ENCODE peak calls at places on chromosomes 12 and 14, in six cellular contexts. One of them, this sample, is unnamed.

GRCh38 chr14:97177635-97178034 is 380.5 kb downstream of the VRK1 start:
- DNase-seq in GM12878: peak
- DNase-seq in lower lobe of right lung: no peak
- DNase-seq in WERI-Rb-1: no peak
- DNase-seq in AG04450: no peak
- DNase-seq in A549: no peak
- DNase-seq in this sample: no peak

GRCh38 chr14:36068777-36069534 is 107.6 kb downstream of the PTCSC3 start:
- DNase-seq in GM12878: no peak
- DNase-seq in A549: no peak
- DNase-seq in AG04450: no peak
- DNase-seq in WERI-Rb-1: no peak
- DNase-seq in lower lobe of right lung: no peak
- DNase-seq in this sample: no peak

GRCh38 chr12:12349711-12350665 is at the start of gene MANSC1:
- DNase-seq in A549: peak
- DNase-seq in AG04450: no peak
- DNase-seq in WERI-Rb-1: peak
- DNase-seq in lower lobe of right lung: peak
- DNase-seq in GM12878: no peak
- DNase-seq in this sample: peak

GRCh38 chr12:19970116-19970515 is 398.2 kb upstream of the PDE3A start:
- DNase-seq in A549: no peak
- DNase-seq in lower lobe of right lung: no peak
- DNase-seq in GM12878: no peak
- DNase-seq in WERI-Rb-1: no peak
- DNase-seq in AG04450: no peak
- DNase-seq in this sample: no peak

GRCh38 chr12:110639336-110640178 is 25.6 kb downstream of the TCTN1 start:
- DNase-seq in AG04450: peak
- DNase-seq in GM12878: no peak
- DNase-seq in lower lobe of right lung: no peak
- DNase-seq in A549: no peak
- DNase-seq in WERI-Rb-1: no peak
- DNase-seq in this sample: no peak

GRCh38 chr12:88600272-88600671 is 20.0 kb upstream of the KITLG start:
- DNase-seq in GM12878: no peak
- DNase-seq in lower lobe of right lung: no peak
- DNase-seq in AG04450: peak
- DNase-seq in WERI-Rb-1: no peak
- DNase-seq in A549: no peak
- DNase-seq in this sample: no peak

GRCh38 chr12:102052192-102053061 is 9.4 kb downstream of the WASHC3 start:
- DNase-seq in A549: no peak
- DNase-seq in GM12878: no peak
- DNase-seq in AG04450: no peak
- DNase-seq in WERI-Rb-1: no peak
- DNase-seq in lower lobe of right lung: no peak
- DNase-seq in this sample: no peak

GRCh38 chr12:13472690-13473089 is 276.2 kb downstream of the EMP1 start:
- DNase-seq in AG04450: no peak
- DNase-seq in WERI-Rb-1: no peak
- DNase-seq in lower lobe of right lung: no peak
- DNase-seq in A549: no peak
- DNase-seq in GM12878: peak
- DNase-seq in this sample: no peak

GRCh38 chr12:33596061-33596460 is 156.4 kb upstream of the SYT10 start:
- DNase-seq in GM12878: no peak
- DNase-seq in AG04450: no peak
- DNase-seq in WERI-Rb-1: no peak
- DNase-seq in lower lobe of right lung: no peak
- DNase-seq in A549: no peak
- DNase-seq in this sample: no peak

GRCh38 chr14:92252291-92252690 is 70.7 kb upstream of the SLC24A4 start:
- DNase-seq in GM12878: no peak
- DNase-seq in AG04450: no peak
- DNase-seq in WERI-Rb-1: no peak
- DNase-seq in A549: no peak
- DNase-seq in lower lobe of right lung: no peak
- DNase-seq in this sample: peak

GRCh38 chr14:60893916-60894315 is 87.0 kb downstream of the TRMT5 start:
- DNase-seq in WERI-Rb-1: no peak
- DNase-seq in GM12878: no peak
- DNase-seq in lower lobe of right lung: no peak
- DNase-seq in AG04450: no peak
- DNase-seq in A549: no peak
- DNase-seq in this sample: no peak

GRCh38 chr14:49303952-49304516 is 282.1 kb downstream of the RPS29 start:
- DNase-seq in lower lobe of right lung: no peak
- DNase-seq in AG04450: no peak
- DNase-seq in WERI-Rb-1: no peak
- DNase-seq in A549: no peak
- DNase-seq in GM12878: no peak
- DNase-seq in this sample: no peak

GRCh38 chr14:93733646-93734045 is 54.6 kb downstream of the PRIMA1 start:
- DNase-seq in WERI-Rb-1: no peak
- DNase-seq in GM12878: no peak
- DNase-seq in A549: no peak
- DNase-seq in AG04450: no peak
- DNase-seq in lower lobe of right lung: no peak
- DNase-seq in this sample: no peak

GRCh38 chr14:32703246-32703645 is 235.4 kb upstream of the NPAS3 start:
- DNase-seq in lower lobe of right lung: no peak
- DNase-seq in A549: no peak
- DNase-seq in AG04450: no peak
- DNase-seq in GM12878: no peak
- DNase-seq in WERI-Rb-1: no peak
- DNase-seq in this sample: no peak

GRCh38 chr12:50087995-50088394 is 2.9 kb downstream of the SMARCD1 start:
- DNase-seq in A549: no peak
- DNase-seq in GM12878: no peak
- DNase-seq in AG04450: no peak
- DNase-seq in lower lobe of right lung: no peak
- DNase-seq in WERI-Rb-1: no peak
- DNase-seq in this sample: no peak

GRCh38 chr12:46268617-46269428 is at the start of gene SLC38A1:
- DNase-seq in A549: peak
- DNase-seq in GM12878: no peak
- DNase-seq in lower lobe of right lung: peak
- DNase-seq in AG04450: no peak
- DNase-seq in WERI-Rb-1: peak
- DNase-seq in this sample: peak

GRCh38 chr12:122515275-122515674 is 11.5 kb downstream of the RSRC2 start:
- DNase-seq in AG04450: no peak
- DNase-seq in WERI-Rb-1: no peak
- DNase-seq in A549: no peak
- DNase-seq in GM12878: no peak
- DNase-seq in lower lobe of right lung: no peak
- DNase-seq in this sample: no peak

GRCh38 chr12:45827974-45828373 is 98.5 kb downstream of the ARID2 start:
- DNase-seq in AG04450: no peak
- DNase-seq in WERI-Rb-1: no peak
- DNase-seq in lower lobe of right lung: no peak
- DNase-seq in A549: no peak
- DNase-seq in GM12878: no peak
- DNase-seq in this sample: no peak

GRCh38 chr12:130161261-130162231 is 718 bp upstream of the FZD10 start:
- DNase-seq in A549: no peak
- DNase-seq in GM12878: no peak
- DNase-seq in AG04450: no peak
- DNase-seq in WERI-Rb-1: peak
- DNase-seq in lower lobe of right lung: no peak
- DNase-seq in this sample: no peak

GRCh38 chr12:2884810-2885209 is 5.9 kb upstream of the TULP3 start:
- DNase-seq in A549: no peak
- DNase-seq in AG04450: no peak
- DNase-seq in WERI-Rb-1: no peak
- DNase-seq in GM12878: no peak
- DNase-seq in lower lobe of right lung: no peak
- DNase-seq in this sample: no peak

GRCh38 chr14:105167303-105168092 is 1.1 kb downstream of the JAG2 start:
- DNase-seq in AG04450: no peak
- DNase-seq in A549: no peak
- DNase-seq in WERI-Rb-1: peak
- DNase-seq in GM12878: no peak
- DNase-seq in lower lobe of right lung: peak
- DNase-seq in this sample: no peak

DNA sequence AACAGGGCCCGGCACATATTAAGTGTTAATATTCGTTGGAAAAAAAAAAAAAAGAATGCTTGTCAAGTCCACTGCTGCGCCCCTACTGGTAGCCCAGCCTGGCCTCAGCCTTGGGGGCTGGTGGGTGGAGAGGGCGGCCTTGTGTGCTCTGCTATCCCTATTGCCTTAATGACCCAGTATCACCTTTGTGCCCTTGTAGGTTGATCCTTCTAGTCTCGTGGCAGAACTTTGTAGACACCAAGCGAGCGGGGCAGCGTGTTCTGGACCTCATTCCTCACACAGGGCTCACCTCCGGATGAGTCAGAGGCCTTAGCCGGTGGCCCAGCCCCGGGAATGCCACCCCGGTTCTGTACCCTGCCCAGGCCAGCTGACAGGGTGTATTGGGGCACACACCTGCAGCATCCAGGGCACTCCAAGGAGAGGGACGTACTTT is 1.8 kb upstream of the RCOR1 start:
- DNase-seq in AG04450: no peak
- DNase-seq in WERI-Rb-1: peak
- DNase-seq in A549: peak
- DNase-seq in lower lobe of right lung: peak
- DNase-seq in GM12878: no peak
- DNase-seq in this sample: no peak
- H3K27ac ChIP-seq in AG04450: peak
- H3K27ac ChIP-seq in WERI-Rb-1: peak
- H3K27ac ChIP-seq in A549: peak
- H3K27ac ChIP-seq in lower lobe of right lung: peak
- H3K27ac ChIP-seq in GM12878: no peak
- H3K27ac ChIP-seq in this sample: peak

GRCh38 chr12:95663525-95663924 is 112.2 kb upstream of the USP44 start:
- DNase-seq in lower lobe of right lung: no peak
- DNase-seq in A549: no peak
- DNase-seq in WERI-Rb-1: no peak
- DNase-seq in GM12878: no peak
- DNase-seq in AG04450: no peak
- DNase-seq in this sample: no peak
- H3K27ac ChIP-seq in lower lobe of right lung: no peak
- H3K27ac ChIP-seq in A549: no peak
- H3K27ac ChIP-seq in WERI-Rb-1: no peak
- H3K27ac ChIP-seq in GM12878: no peak
- H3K27ac ChIP-seq in AG04450: no peak
- H3K27ac ChIP-seq in this sample: no peak

DNA sequence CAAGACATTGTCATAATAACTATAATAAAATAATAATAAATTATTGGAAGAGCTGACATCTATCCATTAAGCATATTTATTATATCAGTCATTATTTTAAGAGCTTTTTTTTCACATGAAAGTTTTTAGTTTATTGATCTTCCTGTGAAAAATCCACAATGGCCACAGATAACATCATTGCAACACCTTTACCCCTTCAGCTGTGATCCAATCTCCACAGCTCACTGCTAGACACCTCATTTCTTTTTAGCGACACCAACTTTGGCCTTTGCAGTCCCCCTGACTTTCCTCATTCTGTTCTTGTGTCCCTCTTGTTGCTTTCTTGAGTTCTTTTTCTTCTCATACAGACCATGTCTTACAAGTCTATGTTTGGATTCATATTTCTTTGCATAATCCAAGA is 67.4 kb downstream of the STON2 start:
- DNase-seq in GM12878: no peak
- DNase-seq in WERI-Rb-1: no peak
- DNase-seq in A549: no peak
- DNase-seq in lower lobe of right lung: no peak
- DNase-seq in AG04450: no peak
- DNase-seq in this sample: no peak
- H3K27ac ChIP-seq in GM12878: no peak
- H3K27ac ChIP-seq in WERI-Rb-1: no peak
- H3K27ac ChIP-seq in A549: no peak
- H3K27ac ChIP-seq in lower lobe of right lung: no peak
- H3K27ac ChIP-seq in AG04450: no peak
- H3K27ac ChIP-seq in this sample: no peak

GRCh38 chr14:90870950-90871604 is 54.8 kb upstream of the TTC7B start:
- DNase-seq in AG04450: no peak
- DNase-seq in WERI-Rb-1: no peak
- DNase-seq in A549: no peak
- DNase-seq in GM12878: no peak
- DNase-seq in lower lobe of right lung: no peak
- DNase-seq in this sample: no peak

GRCh38 chr14:90866822-90867221 is 50.6 kb upstream of the TTC7B start:
- DNase-seq in AG04450: no peak
- DNase-seq in WERI-Rb-1: no peak
- DNase-seq in lower lobe of right lung: no peak
- DNase-seq in A549: no peak
- DNase-seq in GM12878: no peak
- DNase-seq in this sample: no peak

GRCh38 chr14:90874599-90874998 is 58.4 kb upstream of the TTC7B start:
- DNase-seq in GM12878: no peak
- DNase-seq in AG04450: no peak
- DNase-seq in lower lobe of right lung: no peak
- DNase-seq in A549: no peak
- DNase-seq in WERI-Rb-1: no peak
- DNase-seq in this sample: no peak

DNA sequence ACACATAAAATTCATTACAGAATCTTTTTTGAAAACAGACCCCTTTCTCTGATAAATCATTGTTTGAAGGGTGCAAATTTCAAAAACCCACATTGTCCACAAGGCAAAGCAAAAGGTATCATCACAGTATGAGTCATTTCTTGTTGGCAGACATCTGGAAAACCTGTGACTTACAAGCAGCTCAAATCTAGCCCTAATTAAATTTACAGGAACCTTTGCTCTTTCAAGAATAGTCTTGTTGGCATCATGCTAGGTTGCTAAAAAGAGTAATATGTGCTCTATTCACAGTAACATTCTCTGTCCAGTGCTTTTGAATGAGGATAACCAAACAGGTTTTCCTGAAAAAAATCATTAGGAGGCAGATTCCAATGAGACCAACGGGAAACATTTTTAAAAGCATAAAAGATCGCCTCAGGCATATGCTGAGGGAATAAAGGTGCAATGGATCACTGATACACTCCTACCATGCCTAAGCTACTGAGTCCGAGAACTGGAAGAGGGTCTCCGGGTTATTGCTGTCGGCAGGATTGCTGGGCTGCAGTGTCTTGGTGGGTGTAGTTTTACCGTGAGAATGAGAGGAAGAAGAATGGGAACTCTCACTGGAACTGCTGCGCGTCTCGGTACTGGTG is 55.5 kb upstream of the TTC7B start:
- DNase-seq in A549: no peak
- DNase-seq in lower lobe of right lung: no peak
- DNase-seq in GM12878: no peak
- DNase-seq in WERI-Rb-1: no peak
- DNase-seq in AG04450: no peak
- DNase-seq in this sample: no peak
- H3K27ac ChIP-seq in A549: no peak
- H3K27ac ChIP-seq in lower lobe of right lung: no peak
- H3K27ac ChIP-seq in GM12878: no peak
- H3K27ac ChIP-seq in WERI-Rb-1: no peak
- H3K27ac ChIP-seq in AG04450: no peak
- H3K27ac ChIP-seq in this sample: no peak

This sample was measured in caudate nucleus.